ENCODE peak calls at places on chromosomes 16 and 17, in eight cellular contexts. One of them, this sample, is unnamed.
A peak's percentile ranks its signal among the peaks of the same experiment; 100 is the strongest.

GRCh38 chr17:79842656-79843474 is 3.6 kb upstream of the CBX4 start:
- DNase-seq in IMR-90: no peak
- DNase-seq in adrenal gland: no peak
- DNase-seq in spleen: no peak
- DNase-seq in AG04449: no peak
- DNase-seq in lower leg skin: no peak
- DNase-seq in NB4: peak; percentile 64
- DNase-seq in endothelial cell: no peak
- DNase-seq in this sample: no peak

GRCh38 chr17:43936434-43936833 is 5.8 kb downstream of the PPY start:
- DNase-seq in IMR-90: peak; percentile 39
- DNase-seq in adrenal gland: no peak
- DNase-seq in spleen: no peak
- DNase-seq in AG04449: no peak
- DNase-seq in lower leg skin: no peak
- DNase-seq in NB4: no peak
- DNase-seq in endothelial cell: no peak
- DNase-seq in this sample: no peak

GRCh38 chr17:55005520-55005919 is 37.0 kb downstream of the STXBP4 start:
- DNase-seq in IMR-90: peak; percentile 12
- DNase-seq in adrenal gland: no peak
- DNase-seq in spleen: no peak
- DNase-seq in AG04449: no peak
- DNase-seq in lower leg skin: no peak
- DNase-seq in NB4: peak; percentile 44
- DNase-seq in endothelial cell: no peak
- DNase-seq in this sample: no peak

GRCh38 chr17:77634710-77635109 is 323.8 kb upstream of the TNRC6C start:
- DNase-seq in IMR-90: no peak
- DNase-seq in adrenal gland: no peak
- DNase-seq in spleen: peak; percentile 37
- DNase-seq in AG04449: no peak
- DNase-seq in lower leg skin: no peak
- DNase-seq in NB4: no peak
- DNase-seq in endothelial cell: no peak
- DNase-seq in this sample: no peak

GRCh38 chr17:30323895-30324319 is 9.9 kb downstream of the TMIGD1 start:
- DNase-seq in IMR-90: no peak
- DNase-seq in adrenal gland: peak; percentile 27
- DNase-seq in spleen: no peak
- DNase-seq in AG04449: no peak
- DNase-seq in lower leg skin: peak; percentile 71
- DNase-seq in NB4: peak; percentile 78
- DNase-seq in endothelial cell: no peak
- DNase-seq in this sample: no peak

GRCh38 chr16:14241631-14242030 is 170.5 kb downstream of the MRTFB start:
- DNase-seq in IMR-90: no peak
- DNase-seq in adrenal gland: no peak
- DNase-seq in spleen: no peak
- DNase-seq in AG04449: no peak
- DNase-seq in lower leg skin: no peak
- DNase-seq in NB4: no peak
- DNase-seq in endothelial cell: no peak
- DNase-seq in this sample: no peak

GRCh38 chr17:35645923-35646322 is 58.8 kb downstream of the AP2B1 start:
- DNase-seq in IMR-90: peak; percentile 9
- DNase-seq in adrenal gland: no peak
- DNase-seq in spleen: no peak
- DNase-seq in AG04449: peak; percentile 14
- DNase-seq in lower leg skin: no peak
- DNase-seq in NB4: no peak
- DNase-seq in endothelial cell: no peak
- DNase-seq in this sample: no peak

GRCh38 chr16:9860876-9861275 is 321.4 kb downstream of the GRIN2A start:
- DNase-seq in IMR-90: no peak
- DNase-seq in adrenal gland: no peak
- DNase-seq in spleen: no peak
- DNase-seq in AG04449: no peak
- DNase-seq in lower leg skin: no peak
- DNase-seq in NB4: peak; percentile 29
- DNase-seq in endothelial cell: no peak
- DNase-seq in this sample: no peak

GRCh38 chr17:82930924-82931695 is 91.3 kb upstream of the ZNF750 start:
- DNase-seq in IMR-90: no peak
- DNase-seq in adrenal gland: no peak
- DNase-seq in spleen: peak; percentile 68
- DNase-seq in AG04449: no peak
- DNase-seq in lower leg skin: no peak
- DNase-seq in NB4: no peak
- DNase-seq in endothelial cell: no peak
- DNase-seq in this sample: no peak

GRCh38 chr17:66835476-66835875 is 559 bp downstream of the CACNG5 start:
- DNase-seq in IMR-90: no peak
- DNase-seq in adrenal gland: no peak
- DNase-seq in spleen: no peak
- DNase-seq in AG04449: no peak
- DNase-seq in lower leg skin: no peak
- DNase-seq in NB4: no peak
- DNase-seq in endothelial cell: no peak
- DNase-seq in this sample: no peak

GRCh38 chr16:30488764-30489595 is 16.4 kb downstream of the ITGAL start:
- DNase-seq in IMR-90: no peak
- DNase-seq in adrenal gland: no peak
- DNase-seq in spleen: no peak
- DNase-seq in AG04449: no peak
- DNase-seq in lower leg skin: no peak
- DNase-seq in NB4: peak; percentile 67
- DNase-seq in endothelial cell: no peak
- DNase-seq in this sample: no peak

GRCh38 chr16:27633221-27633620 is 83.3 kb downstream of the KATNIP start:
- DNase-seq in IMR-90: no peak
- DNase-seq in adrenal gland: no peak
- DNase-seq in spleen: no peak
- DNase-seq in AG04449: no peak
- DNase-seq in lower leg skin: no peak
- DNase-seq in NB4: no peak
- DNase-seq in endothelial cell: no peak
- DNase-seq in this sample: no peak

GRCh38 chr16:75801307-75801706 is 75.0 kb upstream of the CPHXL start:
- DNase-seq in IMR-90: no peak
- DNase-seq in adrenal gland: no peak
- DNase-seq in spleen: no peak
- DNase-seq in AG04449: no peak
- DNase-seq in lower leg skin: no peak
- DNase-seq in NB4: peak; percentile 4
- DNase-seq in endothelial cell: no peak
- DNase-seq in this sample: no peak
- TF ChIP-seq CTCF in IMR-90: peak; percentile 53
- TF ChIP-seq CTCF in adrenal gland: no peak
- TF ChIP-seq CTCF in spleen: no peak
- TF ChIP-seq CTCF in AG04449: no peak
- TF ChIP-seq CTCF in lower leg skin: no peak
- TF ChIP-seq CTCF in NB4: no peak
- TF ChIP-seq CTCF in endothelial cell: no peak
- TF ChIP-seq CTCF in this sample: no peak

DNA sequence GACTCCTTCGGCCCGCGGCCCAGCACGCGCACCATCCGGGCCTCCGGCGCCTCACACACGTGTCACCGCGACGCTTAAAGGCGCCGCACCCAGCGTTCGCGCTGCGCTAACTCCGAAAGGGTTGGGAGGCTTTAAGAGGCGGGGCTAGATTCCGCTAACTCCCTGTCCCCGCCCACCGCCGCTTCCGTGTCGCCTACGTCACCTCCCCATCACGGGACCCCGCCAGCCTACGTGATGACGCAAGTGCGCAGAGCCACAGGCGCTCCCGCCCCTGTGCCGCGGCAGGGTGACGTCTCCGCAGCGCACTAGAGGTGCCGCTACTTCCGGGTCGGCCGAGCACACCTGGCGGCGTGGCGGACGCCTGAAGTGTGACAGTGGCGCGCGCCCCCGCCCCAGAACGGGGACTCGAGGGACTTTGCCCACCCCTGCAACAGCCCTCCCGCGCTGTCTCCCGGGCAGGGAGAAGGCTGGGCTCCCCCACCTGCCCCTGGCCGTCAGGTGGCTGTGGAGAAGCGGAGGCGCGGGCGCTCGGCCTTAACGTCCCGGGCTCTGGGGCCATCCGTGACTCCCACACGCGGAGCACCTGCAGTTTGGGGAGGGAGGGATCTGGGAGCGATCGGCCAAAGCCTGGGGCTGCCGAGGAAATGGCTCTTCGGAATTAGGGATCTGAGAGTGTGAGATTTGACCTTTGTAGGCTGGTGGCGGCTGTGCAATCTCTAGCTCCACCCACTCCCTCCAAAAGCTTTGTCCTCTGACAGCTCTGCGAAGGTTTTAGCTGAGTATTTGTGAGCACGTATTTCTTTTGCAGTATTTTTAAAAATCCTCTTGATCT is at the start of gene USP36:
- DNase-seq in IMR-90: peak; percentile 99
- DNase-seq in adrenal gland: peak; percentile 99
- DNase-seq in spleen: peak; percentile 100
- DNase-seq in AG04449: peak; percentile 91
- DNase-seq in lower leg skin: peak; percentile 99
- DNase-seq in NB4: peak; percentile 99
- DNase-seq in endothelial cell: peak; percentile 98
- DNase-seq in this sample: peak; percentile 98
- TF ChIP-seq CTCF in IMR-90: no peak
- TF ChIP-seq CTCF in adrenal gland: no peak
- TF ChIP-seq CTCF in spleen: peak; percentile 43
- TF ChIP-seq CTCF in AG04449: no peak
- TF ChIP-seq CTCF in lower leg skin: no peak
- TF ChIP-seq CTCF in NB4: no peak
- TF ChIP-seq CTCF in endothelial cell: peak; percentile 10
- TF ChIP-seq CTCF in this sample: no peak

GRCh38 chr17:57117798-57118197 is 32.8 kb downstream of the AKAP1 start:
- DNase-seq in IMR-90: no peak
- DNase-seq in adrenal gland: no peak
- DNase-seq in spleen: peak; percentile 25
- DNase-seq in AG04449: no peak
- DNase-seq in lower leg skin: no peak
- DNase-seq in NB4: no peak
- DNase-seq in endothelial cell: no peak
- DNase-seq in this sample: no peak

GRCh38 chr17:57124053-57124452 is 39.0 kb downstream of the AKAP1 start:
- DNase-seq in IMR-90: no peak
- DNase-seq in adrenal gland: no peak
- DNase-seq in spleen: no peak
- DNase-seq in AG04449: no peak
- DNase-seq in lower leg skin: no peak
- DNase-seq in NB4: no peak
- DNase-seq in endothelial cell: no peak
- DNase-seq in this sample: no peak

GRCh38 chr17:57125406-57125805 is 40.4 kb downstream of the AKAP1 start:
- DNase-seq in IMR-90: no peak
- DNase-seq in adrenal gland: no peak
- DNase-seq in spleen: no peak
- DNase-seq in AG04449: no peak
- DNase-seq in lower leg skin: no peak
- DNase-seq in NB4: no peak
- DNase-seq in endothelial cell: no peak
- DNase-seq in this sample: no peak

GRCh38 chr17:57120814-57121213 is 35.8 kb downstream of the AKAP1 start:
- DNase-seq in IMR-90: no peak
- DNase-seq in adrenal gland: peak; percentile 26
- DNase-seq in spleen: no peak
- DNase-seq in AG04449: no peak
- DNase-seq in lower leg skin: no peak
- DNase-seq in NB4: no peak
- DNase-seq in endothelial cell: no peak
- DNase-seq in this sample: no peak

DNA sequence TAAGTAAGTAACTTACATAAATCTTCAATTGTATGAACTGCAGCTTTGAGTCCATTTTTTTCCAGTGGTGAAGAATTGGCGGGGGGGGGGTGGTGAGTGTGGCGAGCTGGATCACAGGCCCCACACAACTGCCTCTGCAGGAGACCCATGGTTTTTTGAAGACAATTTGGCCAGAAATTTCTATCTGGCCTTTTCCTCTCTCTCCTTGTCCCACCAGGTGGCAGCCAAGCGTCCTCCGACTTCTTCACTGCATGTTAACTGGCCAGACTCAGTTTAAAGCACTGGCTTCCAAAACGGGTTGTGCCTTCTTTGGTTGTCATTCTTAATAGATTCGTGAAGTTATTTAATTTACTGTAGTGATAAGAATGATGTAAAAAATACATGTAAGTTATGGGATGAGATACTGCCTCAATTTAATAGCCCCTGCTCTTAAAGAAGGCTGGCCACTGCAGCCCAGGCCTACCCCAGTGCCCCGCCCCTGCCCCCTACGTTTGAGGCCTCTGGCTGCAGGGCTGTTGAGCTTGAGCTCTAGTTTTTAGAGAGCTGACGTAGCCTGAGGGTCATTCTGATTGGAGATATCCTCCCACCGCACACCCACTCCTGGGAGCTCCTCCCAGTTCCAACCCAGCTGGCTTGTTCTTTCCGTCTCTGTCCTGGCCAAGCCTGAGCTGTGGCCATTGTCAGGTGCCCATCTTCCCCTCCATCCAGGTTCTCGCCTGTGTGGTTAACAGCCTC is 36.4 kb downstream of the AKAP1 start:
- DNase-seq in IMR-90: peak; percentile 36
- DNase-seq in adrenal gland: peak; percentile 50
- DNase-seq in spleen: no peak
- DNase-seq in AG04449: peak; percentile 4
- DNase-seq in lower leg skin: no peak
- DNase-seq in NB4: peak; percentile 53
- DNase-seq in endothelial cell: peak; percentile 68
- DNase-seq in this sample: no peak
- TF ChIP-seq CTCF in IMR-90: peak; percentile 52
- TF ChIP-seq CTCF in adrenal gland: peak; percentile 45
- TF ChIP-seq CTCF in spleen: peak; percentile 35
- TF ChIP-seq CTCF in AG04449: peak; percentile 64
- TF ChIP-seq CTCF in lower leg skin: no peak
- TF ChIP-seq CTCF in NB4: peak; percentile 63
- TF ChIP-seq CTCF in endothelial cell: peak; percentile 34
- TF ChIP-seq CTCF in this sample: peak; percentile 53

GRCh38 chr16:84176192-84177053 is 10.4 kb downstream of the TAF1C start:
- DNase-seq in IMR-90: no peak
- DNase-seq in adrenal gland: no peak
- DNase-seq in spleen: no peak
- DNase-seq in AG04449: no peak
- DNase-seq in lower leg skin: no peak
- DNase-seq in NB4: peak; percentile 19
- DNase-seq in endothelial cell: no peak
- DNase-seq in this sample: no peak

GRCh38 chr16:84174396-84174795 is 12.5 kb downstream of the TAF1C start:
- DNase-seq in IMR-90: no peak
- DNase-seq in adrenal gland: no peak
- DNase-seq in spleen: peak; percentile 27
- DNase-seq in AG04449: no peak
- DNase-seq in lower leg skin: no peak
- DNase-seq in NB4: no peak
- DNase-seq in endothelial cell: no peak
- DNase-seq in this sample: no peak

GRCh38 chr16:84178146-84178765 is 8.6 kb downstream of the TAF1C start:
- DNase-seq in IMR-90: no peak
- DNase-seq in adrenal gland: no peak
- DNase-seq in spleen: no peak
- DNase-seq in AG04449: no peak
- DNase-seq in lower leg skin: no peak
- DNase-seq in NB4: no peak
- DNase-seq in endothelial cell: no peak
- DNase-seq in this sample: no peak

GRCh38 chr16:84177740-84178070 is 9.2 kb downstream of the TAF1C start:
- DNase-seq in IMR-90: peak; percentile 81
- DNase-seq in adrenal gland: no peak
- DNase-seq in spleen: no peak
- DNase-seq in AG04449: peak; percentile 52
- DNase-seq in lower leg skin: no peak
- DNase-seq in NB4: no peak
- DNase-seq in endothelial cell: no peak
- DNase-seq in this sample: no peak

GRCh38 chr16:84175351-84176081 is 11.3 kb downstream of the TAF1C start:
- DNase-seq in IMR-90: peak; percentile 53
- DNase-seq in adrenal gland: peak; percentile 62
- DNase-seq in spleen: peak; percentile 81
- DNase-seq in AG04449: no peak
- DNase-seq in lower leg skin: peak; percentile 66
- DNase-seq in NB4: peak; percentile 77
- DNase-seq in endothelial cell: peak; percentile 53
- DNase-seq in this sample: peak; percentile 12
- TF ChIP-seq CTCF in IMR-90: peak; percentile 76
- TF ChIP-seq CTCF in adrenal gland: peak; percentile 91
- TF ChIP-seq CTCF in spleen: peak; percentile 75
- TF ChIP-seq CTCF in AG04449: peak; percentile 89
- TF ChIP-seq CTCF in lower leg skin: peak; percentile 82
- TF ChIP-seq CTCF in NB4: peak; percentile 91
- TF ChIP-seq CTCF in endothelial cell: peak; percentile 55
- TF ChIP-seq CTCF in this sample: peak; percentile 81

This sample was measured in AG09319.